ENCODE peak calls at places on chromosomes 2 and 18, in eight cellular contexts. One of them, this sample, is unnamed.

GRCh38 chr2:197915548-197916265 is 111.3 kb downstream of the PLCL1 start:
- DNase-seq in fibroblast of lung: peak; percentile 84
- DNase-seq in neural progenitor cell: no peak
- DNase-seq in spleen: no peak
- DNase-seq in tibial nerve: no peak
- DNase-seq in GM12865: no peak
- DNase-seq in AG10803: peak; percentile 93
- DNase-seq in progenitor cell of endocrine pancreas: no peak
- DNase-seq in this sample: no peak

GRCh38 chr2:23620841-23621341 is 235.9 kb downstream of the KLHL29 start:
- DNase-seq in fibroblast of lung: peak; percentile 32
- DNase-seq in neural progenitor cell: no peak
- DNase-seq in spleen: peak; percentile 68
- DNase-seq in tibial nerve: no peak
- DNase-seq in GM12865: no peak
- DNase-seq in AG10803: peak; percentile 20
- DNase-seq in progenitor cell of endocrine pancreas: no peak
- DNase-seq in this sample: no peak

GRCh38 chr2:191675807-191676667 is 1.9 kb upstream of the NABP1 start:
- DNase-seq in fibroblast of lung: no peak
- DNase-seq in neural progenitor cell: no peak
- DNase-seq in spleen: peak; percentile 87
- DNase-seq in tibial nerve: peak; percentile 53
- DNase-seq in GM12865: peak; percentile 95
- DNase-seq in AG10803: peak; percentile 46
- DNase-seq in progenitor cell of endocrine pancreas: no peak
- DNase-seq in this sample: no peak

GRCh38 chr2:95007061-95007609 is 18.4 kb upstream of the MAL start:
- DNase-seq in fibroblast of lung: no peak
- DNase-seq in neural progenitor cell: no peak
- DNase-seq in spleen: peak; percentile 68
- DNase-seq in tibial nerve: no peak
- DNase-seq in GM12865: no peak
- DNase-seq in AG10803: no peak
- DNase-seq in progenitor cell of endocrine pancreas: no peak
- DNase-seq in this sample: no peak

GRCh38 chr2:203759692-203760365 is 53.4 kb downstream of the CD28 start:
- DNase-seq in fibroblast of lung: peak; percentile 95
- DNase-seq in neural progenitor cell: no peak
- DNase-seq in spleen: no peak
- DNase-seq in tibial nerve: no peak
- DNase-seq in GM12865: no peak
- DNase-seq in AG10803: peak; percentile 81
- DNase-seq in progenitor cell of endocrine pancreas: no peak
- DNase-seq in this sample: no peak

GRCh38 chr2:128237081-128237534 is 81.6 kb downstream of the HS6ST1 start:
- DNase-seq in fibroblast of lung: peak; percentile 86
- DNase-seq in neural progenitor cell: no peak
- DNase-seq in spleen: no peak
- DNase-seq in tibial nerve: no peak
- DNase-seq in GM12865: no peak
- DNase-seq in AG10803: peak; percentile 42
- DNase-seq in progenitor cell of endocrine pancreas: no peak
- DNase-seq in this sample: no peak

GRCh38 chr2:151945186-151945585 is 117.0 kb upstream of the ARL5A start:
- DNase-seq in fibroblast of lung: no peak
- DNase-seq in neural progenitor cell: no peak
- DNase-seq in spleen: no peak
- DNase-seq in tibial nerve: no peak
- DNase-seq in GM12865: no peak
- DNase-seq in AG10803: no peak
- DNase-seq in progenitor cell of endocrine pancreas: no peak
- DNase-seq in this sample: no peak

GRCh38 chr2:70083344-70084156 is 3.7 kb upstream of the PCBP1 start:
- DNase-seq in fibroblast of lung: peak; percentile 77
- DNase-seq in neural progenitor cell: no peak
- DNase-seq in spleen: no peak
- DNase-seq in tibial nerve: no peak
- DNase-seq in GM12865: peak; percentile 83
- DNase-seq in AG10803: no peak
- DNase-seq in progenitor cell of endocrine pancreas: no peak
- DNase-seq in this sample: no peak

GRCh38 chr2:45551862-45552261 is 59.2 kb downstream of the SRBD1 start:
- DNase-seq in fibroblast of lung: no peak
- DNase-seq in neural progenitor cell: no peak
- DNase-seq in spleen: no peak
- DNase-seq in tibial nerve: no peak
- DNase-seq in GM12865: no peak
- DNase-seq in AG10803: no peak
- DNase-seq in progenitor cell of endocrine pancreas: no peak
- DNase-seq in this sample: no peak

GRCh38 chr2:10028407-10028987 is 14.9 kb upstream of the KLF11 start:
- DNase-seq in fibroblast of lung: no peak
- DNase-seq in neural progenitor cell: peak; percentile 40
- DNase-seq in spleen: no peak
- DNase-seq in tibial nerve: no peak
- DNase-seq in GM12865: peak; percentile 23
- DNase-seq in AG10803: no peak
- DNase-seq in progenitor cell of endocrine pancreas: no peak
- DNase-seq in this sample: no peak

GRCh38 chr2:136025057-136025973 is 39.9 kb upstream of the DARS1 start:
- DNase-seq in fibroblast of lung: peak; percentile 86
- DNase-seq in neural progenitor cell: peak; percentile 99
- DNase-seq in spleen: peak; percentile 93
- DNase-seq in tibial nerve: no peak
- DNase-seq in GM12865: peak; percentile 33
- DNase-seq in AG10803: peak; percentile 42
- DNase-seq in progenitor cell of endocrine pancreas: peak; percentile 71
- DNase-seq in this sample: peak; percentile 92

GRCh38 chr18:32460046-32460785 is 10.5 kb downstream of the GAREM1 start:
- DNase-seq in fibroblast of lung: no peak
- DNase-seq in neural progenitor cell: no peak
- DNase-seq in spleen: no peak
- DNase-seq in tibial nerve: no peak
- DNase-seq in GM12865: no peak
- DNase-seq in AG10803: no peak
- DNase-seq in progenitor cell of endocrine pancreas: no peak
- DNase-seq in this sample: no peak

GRCh38 chr18:46333371-46334199 is 229.4 kb downstream of the HAUS1 start:
- DNase-seq in fibroblast of lung: peak; percentile 29
- DNase-seq in neural progenitor cell: peak; percentile 86
- DNase-seq in spleen: peak; percentile 80
- DNase-seq in tibial nerve: no peak
- DNase-seq in GM12865: no peak
- DNase-seq in AG10803: peak; percentile 5
- DNase-seq in progenitor cell of endocrine pancreas: peak; percentile 47
- DNase-seq in this sample: peak; percentile 80

GRCh38 chr2:107584577-107584976 is 242.1 kb upstream of the RGPD4 start:
- DNase-seq in fibroblast of lung: peak; percentile 58
- DNase-seq in neural progenitor cell: no peak
- DNase-seq in spleen: no peak
- DNase-seq in tibial nerve: no peak
- DNase-seq in GM12865: no peak
- DNase-seq in AG10803: peak; percentile 27
- DNase-seq in progenitor cell of endocrine pancreas: no peak
- DNase-seq in this sample: no peak

GRCh38 chr2:125516496-125517109 is 1139.4 kb upstream of the GYPC start:
- DNase-seq in fibroblast of lung: no peak
- DNase-seq in neural progenitor cell: peak; percentile 39
- DNase-seq in spleen: no peak
- DNase-seq in tibial nerve: no peak
- DNase-seq in GM12865: peak; percentile 51
- DNase-seq in AG10803: no peak
- DNase-seq in progenitor cell of endocrine pancreas: no peak
- DNase-seq in this sample: no peak
- TF ChIP-seq CTCF in fibroblast of lung: no peak
- TF ChIP-seq CTCF in neural progenitor cell: peak; percentile 63
- TF ChIP-seq CTCF in spleen: peak; percentile 25
- TF ChIP-seq CTCF in tibial nerve: no peak
- TF ChIP-seq CTCF in GM12865: peak; percentile 45
- TF ChIP-seq CTCF in AG10803: peak; percentile 27
- TF ChIP-seq CTCF in progenitor cell of endocrine pancreas: peak; percentile 48
- TF ChIP-seq CTCF in this sample: peak; percentile 70

GRCh38 chr2:179893616-179894015 is 32.2 kb upstream of the ZNF385B start:
- DNase-seq in fibroblast of lung: no peak
- DNase-seq in neural progenitor cell: no peak
- DNase-seq in spleen: no peak
- DNase-seq in tibial nerve: no peak
- DNase-seq in GM12865: no peak
- DNase-seq in AG10803: no peak
- DNase-seq in progenitor cell of endocrine pancreas: no peak
- DNase-seq in this sample: no peak

GRCh38 chr2:179899666-179900065 is 38.3 kb upstream of the ZNF385B start:
- DNase-seq in fibroblast of lung: no peak
- DNase-seq in neural progenitor cell: no peak
- DNase-seq in spleen: no peak
- DNase-seq in tibial nerve: no peak
- DNase-seq in GM12865: no peak
- DNase-seq in AG10803: no peak
- DNase-seq in progenitor cell of endocrine pancreas: no peak
- DNase-seq in this sample: no peak

GRCh38 chr2:179900655-179901054 is 39.2 kb upstream of the ZNF385B start:
- DNase-seq in fibroblast of lung: no peak
- DNase-seq in neural progenitor cell: no peak
- DNase-seq in spleen: no peak
- DNase-seq in tibial nerve: no peak
- DNase-seq in GM12865: no peak
- DNase-seq in AG10803: no peak
- DNase-seq in progenitor cell of endocrine pancreas: no peak
- DNase-seq in this sample: no peak

DNA sequence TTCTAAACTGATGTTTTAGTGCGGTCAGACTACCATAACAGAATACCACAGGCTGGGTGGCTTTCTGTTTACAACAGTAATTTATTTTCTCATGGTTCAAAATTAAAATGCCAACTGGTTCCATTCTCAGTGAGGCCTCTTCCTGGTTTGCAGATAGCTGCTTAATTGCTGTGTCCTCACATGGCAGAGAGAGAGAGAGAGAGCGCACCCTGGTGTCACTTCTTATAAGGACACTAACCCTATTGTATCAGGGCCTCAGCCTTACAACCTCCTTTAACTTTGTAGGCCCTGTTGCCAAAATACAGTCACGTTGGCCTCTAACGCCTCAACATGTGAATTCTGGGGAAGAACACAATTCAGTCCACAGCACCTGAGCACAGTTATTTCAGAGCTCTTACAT is 37.5 kb upstream of the ZNF385B start:
- DNase-seq in fibroblast of lung: peak; percentile 11
- DNase-seq in neural progenitor cell: peak; percentile 73
- DNase-seq in spleen: no peak
- DNase-seq in tibial nerve: no peak
- DNase-seq in GM12865: peak; percentile 65
- DNase-seq in AG10803: peak; percentile 19
- DNase-seq in progenitor cell of endocrine pancreas: no peak
- DNase-seq in this sample: no peak
- TF ChIP-seq CTCF in fibroblast of lung: peak; percentile 7
- TF ChIP-seq CTCF in neural progenitor cell: peak; percentile 67
- TF ChIP-seq CTCF in spleen: peak; percentile 16
- TF ChIP-seq CTCF in tibial nerve: no peak
- TF ChIP-seq CTCF in GM12865: peak; percentile 39
- TF ChIP-seq CTCF in AG10803: peak; percentile 45
- TF ChIP-seq CTCF in progenitor cell of endocrine pancreas: peak; percentile 39
- TF ChIP-seq CTCF in this sample: peak; percentile 55

GRCh38 chr2:2540406-2540805 is 209.3 kb upstream of the MYT1L start:
- DNase-seq in fibroblast of lung: no peak
- DNase-seq in neural progenitor cell: no peak
- DNase-seq in spleen: no peak
- DNase-seq in tibial nerve: no peak
- DNase-seq in GM12865: no peak
- DNase-seq in AG10803: no peak
- DNase-seq in progenitor cell of endocrine pancreas: no peak
- DNase-seq in this sample: no peak

GRCh38 chr2:2546046-2546445 is 215.0 kb upstream of the MYT1L start:
- DNase-seq in fibroblast of lung: no peak
- DNase-seq in neural progenitor cell: no peak
- DNase-seq in spleen: no peak
- DNase-seq in tibial nerve: no peak
- DNase-seq in GM12865: no peak
- DNase-seq in AG10803: no peak
- DNase-seq in progenitor cell of endocrine pancreas: no peak
- DNase-seq in this sample: no peak

GRCh38 chr2:2547451-2547850 is 216.4 kb upstream of the MYT1L start:
- DNase-seq in fibroblast of lung: no peak
- DNase-seq in neural progenitor cell: no peak
- DNase-seq in spleen: no peak
- DNase-seq in tibial nerve: no peak
- DNase-seq in GM12865: no peak
- DNase-seq in AG10803: no peak
- DNase-seq in progenitor cell of endocrine pancreas: no peak
- DNase-seq in this sample: no peak

GRCh38 chr2:2542316-2542715 is 211.2 kb upstream of the MYT1L start:
- DNase-seq in fibroblast of lung: no peak
- DNase-seq in neural progenitor cell: no peak
- DNase-seq in spleen: no peak
- DNase-seq in tibial nerve: no peak
- DNase-seq in GM12865: no peak
- DNase-seq in AG10803: no peak
- DNase-seq in progenitor cell of endocrine pancreas: no peak
- DNase-seq in this sample: no peak

DNA sequence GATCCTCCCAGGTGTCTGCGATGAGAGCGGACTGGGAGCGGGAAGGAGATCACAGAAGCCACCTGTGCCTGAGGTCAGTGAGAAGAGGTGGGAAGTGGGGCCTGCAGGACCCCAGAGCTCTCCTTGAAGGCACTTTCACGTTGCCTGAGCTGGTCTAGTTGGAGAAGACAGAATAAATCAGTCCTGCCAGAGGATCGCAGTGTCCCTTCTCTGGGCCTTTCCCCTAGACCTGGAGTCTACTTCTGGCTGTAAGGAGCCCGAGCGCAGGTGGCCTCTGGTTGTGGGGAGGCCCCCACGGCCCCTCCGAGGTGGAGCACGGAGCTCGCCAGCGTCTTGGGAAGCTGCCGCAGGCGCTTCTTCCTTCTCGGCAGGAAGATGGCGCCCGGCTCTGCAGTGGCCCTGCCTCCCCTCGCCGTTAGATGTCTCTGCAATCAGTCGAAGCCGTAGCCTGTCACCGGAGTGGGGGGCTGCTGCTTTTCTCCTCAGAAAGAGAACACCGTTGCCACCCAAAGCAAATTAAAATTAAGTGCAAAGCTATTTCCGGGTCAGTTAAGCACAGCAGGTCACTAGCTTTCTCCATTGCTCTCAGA is 212.0 kb upstream of the MYT1L start:
- DNase-seq in fibroblast of lung: no peak
- DNase-seq in neural progenitor cell: peak; percentile 66
- DNase-seq in spleen: no peak
- DNase-seq in tibial nerve: no peak
- DNase-seq in GM12865: no peak
- DNase-seq in AG10803: no peak
- DNase-seq in progenitor cell of endocrine pancreas: no peak
- DNase-seq in this sample: no peak
- TF ChIP-seq CTCF in fibroblast of lung: no peak
- TF ChIP-seq CTCF in neural progenitor cell: peak; percentile 36
- TF ChIP-seq CTCF in spleen: no peak
- TF ChIP-seq CTCF in tibial nerve: no peak
- TF ChIP-seq CTCF in GM12865: no peak
- TF ChIP-seq CTCF in AG10803: no peak
- TF ChIP-seq CTCF in progenitor cell of endocrine pancreas: no peak
- TF ChIP-seq CTCF in this sample: peak; percentile 17

GRCh38 chr18:23703057-23703986 is 14.1 kb downstream of the LAMA3 start:
- DNase-seq in fibroblast of lung: peak; percentile 59
- DNase-seq in neural progenitor cell: peak; percentile 49
- DNase-seq in spleen: no peak
- DNase-seq in tibial nerve: peak; percentile 35
- DNase-seq in GM12865: peak; percentile 58
- DNase-seq in AG10803: peak; percentile 68
- DNase-seq in progenitor cell of endocrine pancreas: no peak
- DNase-seq in this sample: no peak
- TF ChIP-seq CTCF in fibroblast of lung: peak; percentile 61
- TF ChIP-seq CTCF in neural progenitor cell: peak; percentile 56
- TF ChIP-seq CTCF in spleen: peak; percentile 39
- TF ChIP-seq CTCF in tibial nerve: peak; percentile 56
- TF ChIP-seq CTCF in GM12865: peak; percentile 33
- TF ChIP-seq CTCF in AG10803: peak; percentile 76
- TF ChIP-seq CTCF in progenitor cell of endocrine pancreas: peak; percentile 60
- TF ChIP-seq CTCF in this sample: peak; percentile 68